ENCODE peak calls at places on chromosomes 11 and 22, in seven cellular contexts. One of them, this sample, is unnamed.

GRCh38 chr11:124898711-124899110 is 1.0 kb upstream of the ROBO4 start:
- DNase-seq in SK-N-SH: peak
- DNase-seq in HCT116: no peak
- DNase-seq in K562: no peak
- DNase-seq in GM12878: no peak
- DNase-seq in H1: no peak
- DNase-seq in HepG2: peak
- DNase-seq in this sample: no peak

GRCh38 chr11:2012440-2012839 is 14.8 kb upstream of the H19 start:
- DNase-seq in K562: no peak
- DNase-seq in H1: no peak
- DNase-seq in GM12878: no peak
- DNase-seq in HCT116: no peak
- DNase-seq in HepG2: no peak
- DNase-seq in SK-N-SH: no peak
- DNase-seq in this sample: no peak

GRCh38 chr22:37898441-37899181 is 7.5 kb upstream of the MICALL1 start:
- DNase-seq in SK-N-SH: no peak
- DNase-seq in HepG2: peak
- DNase-seq in GM12878: no peak
- DNase-seq in K562: no peak
- DNase-seq in H1: no peak
- DNase-seq in HCT116: no peak
- DNase-seq in this sample: no peak

GRCh38 chr11:117281159-117281558 is 10.0 kb upstream of the BACE1-AS start:
- DNase-seq in HepG2: no peak
- DNase-seq in GM12878: no peak
- DNase-seq in K562: no peak
- DNase-seq in SK-N-SH: no peak
- DNase-seq in H1: no peak
- DNase-seq in HCT116: peak
- DNase-seq in this sample: no peak

GRCh38 chr11:69396051-69396947 is 85.2 kb upstream of the LINC01488 start:
- DNase-seq in K562: peak
- DNase-seq in HepG2: no peak
- DNase-seq in GM12878: no peak
- DNase-seq in HCT116: no peak
- DNase-seq in H1: no peak
- DNase-seq in SK-N-SH: no peak
- DNase-seq in this sample: no peak

GRCh38 chr11:59801981-59802638 is 8.5 kb downstream of the MRPL16 start:
- DNase-seq in K562: no peak
- DNase-seq in HCT116: no peak
- DNase-seq in GM12878: no peak
- DNase-seq in H1: no peak
- DNase-seq in SK-N-SH: peak
- DNase-seq in HepG2: no peak
- DNase-seq in this sample: no peak

GRCh38 chr11:6219359-6219758 is 14.0 kb downstream of the C11orf42 start:
- DNase-seq in HepG2: no peak
- DNase-seq in SK-N-SH: no peak
- DNase-seq in GM12878: no peak
- DNase-seq in K562: no peak
- DNase-seq in H1: no peak
- DNase-seq in HCT116: no peak
- DNase-seq in this sample: no peak

GRCh38 chr11:56841210-56841810 is 92.8 kb upstream of the OR9G4 start:
- DNase-seq in H1: no peak
- DNase-seq in GM12878: peak
- DNase-seq in K562: peak
- DNase-seq in HepG2: peak
- DNase-seq in HCT116: peak
- DNase-seq in SK-N-SH: peak
- DNase-seq in this sample: peak

GRCh38 chr11:106152824-106153223 is 75.4 kb downstream of the AASDHPPT start:
- DNase-seq in K562: no peak
- DNase-seq in GM12878: no peak
- DNase-seq in SK-N-SH: no peak
- DNase-seq in HepG2: no peak
- DNase-seq in HCT116: no peak
- DNase-seq in H1: no peak
- DNase-seq in this sample: peak

GRCh38 chr22:37616205-37617083 is 7.8 kb downstream of the GGA1 start:
- DNase-seq in K562: no peak
- DNase-seq in H1: no peak
- DNase-seq in HCT116: no peak
- DNase-seq in HepG2: no peak
- DNase-seq in GM12878: no peak
- DNase-seq in SK-N-SH: no peak
- DNase-seq in this sample: no peak

GRCh38 chr22:25567305-25567704 is 2.8 kb downstream of the GRK3 start:
- DNase-seq in GM12878: no peak
- DNase-seq in HepG2: no peak
- DNase-seq in H1: no peak
- DNase-seq in SK-N-SH: peak
- DNase-seq in K562: peak
- DNase-seq in HCT116: no peak
- DNase-seq in this sample: no peak

GRCh38 chr11:133957926-133958325 is 1.2 kb upstream of the IGSF9B start:
- DNase-seq in HCT116: no peak
- DNase-seq in K562: no peak
- DNase-seq in GM12878: no peak
- DNase-seq in SK-N-SH: no peak
- DNase-seq in H1: no peak
- DNase-seq in HepG2: no peak
- DNase-seq in this sample: peak

GRCh38 chr22:38214248-38215056 is 12.7 kb downstream of the MAFF start:
- DNase-seq in HCT116: no peak
- DNase-seq in H1: peak
- DNase-seq in K562: peak
- DNase-seq in SK-N-SH: peak
- DNase-seq in HepG2: no peak
- DNase-seq in GM12878: no peak
- DNase-seq in this sample: peak

GRCh38 chr11:86519064-86519911 is 144.6 kb downstream of the CCDC81 start:
- DNase-seq in HepG2: no peak
- DNase-seq in H1: no peak
- DNase-seq in HCT116: no peak
- DNase-seq in SK-N-SH: no peak
- DNase-seq in K562: peak
- DNase-seq in GM12878: no peak
- DNase-seq in this sample: no peak

GRCh38 chr22:20245577-20246367 is 22.3 kb downstream of the RTN4R start:
- DNase-seq in K562: no peak
- DNase-seq in H1: no peak
- DNase-seq in SK-N-SH: no peak
- DNase-seq in HepG2: no peak
- DNase-seq in HCT116: no peak
- DNase-seq in GM12878: no peak
- DNase-seq in this sample: no peak

GRCh38 chr11:34570584-34570983 is 50.3 kb upstream of the EHF start:
- DNase-seq in GM12878: no peak
- DNase-seq in H1: no peak
- DNase-seq in HepG2: no peak
- DNase-seq in SK-N-SH: peak
- DNase-seq in K562: peak
- DNase-seq in HCT116: no peak
- DNase-seq in this sample: peak

GRCh38 chr11:68358416-68358815 is 46.0 kb downstream of the LRP5 start:
- DNase-seq in SK-N-SH: no peak
- DNase-seq in HepG2: no peak
- DNase-seq in HCT116: no peak
- DNase-seq in GM12878: no peak
- DNase-seq in H1: no peak
- DNase-seq in K562: no peak
- DNase-seq in this sample: no peak

GRCh38 chr22:27885977-27886842 is 32.8 kb downstream of the PITPNB start:
- DNase-seq in GM12878: no peak
- DNase-seq in HCT116: peak
- DNase-seq in K562: peak
- DNase-seq in HepG2: peak
- DNase-seq in H1: no peak
- DNase-seq in SK-N-SH: peak
- DNase-seq in this sample: peak

GRCh38 chr11:6695377-6695776 is 12.2 kb upstream of the MRPL17 start:
- DNase-seq in GM12878: no peak
- DNase-seq in K562: no peak
- DNase-seq in HepG2: no peak
- DNase-seq in HCT116: no peak
- DNase-seq in H1: no peak
- DNase-seq in SK-N-SH: no peak
- DNase-seq in this sample: no peak

GRCh38 chr11:69636512-69636866 is 4.5 kb upstream of the CCND1 start:
- DNase-seq in K562: no peak
- DNase-seq in HCT116: peak
- DNase-seq in HepG2: no peak
- DNase-seq in GM12878: no peak
- DNase-seq in SK-N-SH: no peak
- DNase-seq in H1: peak
- DNase-seq in this sample: peak

GRCh38 chr11:114250180-114250579 is 46.0 kb upstream of the NNMT start:
- DNase-seq in HepG2: no peak
- DNase-seq in SK-N-SH: peak
- DNase-seq in H1: no peak
- DNase-seq in K562: no peak
- DNase-seq in GM12878: no peak
- DNase-seq in HCT116: no peak
- DNase-seq in this sample: no peak

GRCh38 chr11:120235024-120235628 is 4.8 kb upstream of the POU2F3 start:
- DNase-seq in H1: peak
- DNase-seq in HepG2: peak
- DNase-seq in HCT116: peak
- DNase-seq in K562: peak
- DNase-seq in SK-N-SH: peak
- DNase-seq in GM12878: no peak
- DNase-seq in this sample: peak
- TF ChIP-seq JUND in H1: peak
- TF ChIP-seq JUND in HepG2: no peak
- TF ChIP-seq JUND in HCT116: no peak
- TF ChIP-seq JUND in K562: no peak
- TF ChIP-seq JUND in SK-N-SH: no peak
- TF ChIP-seq JUND in GM12878: no peak
- TF ChIP-seq JUND in this sample: no peak

GRCh38 chr11:9568854-9569587 is 4.4 kb upstream of the WEE1 start:
- DNase-seq in HepG2: peak
- DNase-seq in SK-N-SH: peak
- DNase-seq in GM12878: no peak
- DNase-seq in K562: peak
- DNase-seq in H1: no peak
- DNase-seq in HCT116: peak
- DNase-seq in this sample: peak
- TF ChIP-seq JUND in HepG2: no peak
- TF ChIP-seq JUND in SK-N-SH: no peak
- TF ChIP-seq JUND in GM12878: no peak
- TF ChIP-seq JUND in K562: peak
- TF ChIP-seq JUND in H1: no peak
- TF ChIP-seq JUND in HCT116: peak
- TF ChIP-seq JUND in this sample: peak

GRCh38 chr11:42524534-42525227 is 787.1 kb upstream of the API5 start:
- DNase-seq in HCT116: no peak
- DNase-seq in SK-N-SH: peak
- DNase-seq in GM12878: peak
- DNase-seq in K562: peak
- DNase-seq in H1: peak
- DNase-seq in HepG2: peak
- DNase-seq in this sample: peak
- TF ChIP-seq JUND in HCT116: no peak
- TF ChIP-seq JUND in SK-N-SH: no peak
- TF ChIP-seq JUND in GM12878: no peak
- TF ChIP-seq JUND in K562: no peak
- TF ChIP-seq JUND in H1: no peak
- TF ChIP-seq JUND in HepG2: no peak
- TF ChIP-seq JUND in this sample: no peak

DNA sequence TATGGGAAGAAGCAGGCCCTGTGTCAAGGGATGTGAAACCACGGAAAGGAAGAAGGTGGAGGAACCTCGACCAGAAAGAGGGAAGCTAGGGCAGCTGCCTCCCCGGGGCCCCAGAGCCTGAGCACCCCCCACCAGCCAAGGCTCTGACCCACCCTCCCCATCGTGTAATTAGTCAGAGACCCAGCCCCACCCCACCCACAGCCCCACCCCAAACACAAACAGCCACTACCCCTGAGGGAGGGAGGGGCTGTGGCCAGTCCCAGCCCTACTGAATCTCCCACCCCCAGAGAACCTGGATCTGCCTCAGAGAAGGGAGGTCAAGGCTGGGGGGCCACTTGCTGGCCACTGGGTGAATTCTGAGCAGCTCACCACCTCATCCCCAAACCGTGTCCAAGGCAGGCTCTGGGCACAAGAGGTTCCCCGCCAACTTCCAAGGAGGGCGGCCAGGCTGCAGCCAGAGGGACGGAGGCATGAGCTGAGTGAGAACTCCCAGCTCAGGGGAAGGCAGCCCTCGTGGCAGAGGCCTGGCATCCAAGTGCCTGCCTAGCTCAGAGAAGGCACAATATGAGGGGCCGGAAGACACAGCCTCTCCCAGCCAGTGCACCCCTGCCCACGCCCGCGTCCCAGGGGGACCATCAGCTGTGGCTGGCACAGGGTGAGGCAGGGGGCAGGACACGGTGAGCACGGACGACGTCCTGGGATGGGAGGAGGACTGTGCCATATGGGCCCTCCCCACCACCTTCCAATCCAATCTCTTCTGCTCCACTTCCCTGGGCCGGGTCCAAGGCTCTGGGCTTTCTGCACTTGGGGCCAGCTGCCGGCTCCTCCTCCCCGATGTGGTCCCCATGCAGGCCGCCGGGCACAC is 2.7 kb downstream of the PLXNB2 start:
- DNase-seq in HepG2: no peak
- DNase-seq in SK-N-SH: no peak
- DNase-seq in HCT116: no peak
- DNase-seq in GM12878: no peak
- DNase-seq in H1: no peak
- DNase-seq in K562: peak
- DNase-seq in this sample: no peak
- TF ChIP-seq JUND in HepG2: no peak
- TF ChIP-seq JUND in SK-N-SH: no peak
- TF ChIP-seq JUND in HCT116: no peak
- TF ChIP-seq JUND in GM12878: no peak
- TF ChIP-seq JUND in H1: no peak
- TF ChIP-seq JUND in K562: no peak
- TF ChIP-seq JUND in this sample: no peak

DNA sequence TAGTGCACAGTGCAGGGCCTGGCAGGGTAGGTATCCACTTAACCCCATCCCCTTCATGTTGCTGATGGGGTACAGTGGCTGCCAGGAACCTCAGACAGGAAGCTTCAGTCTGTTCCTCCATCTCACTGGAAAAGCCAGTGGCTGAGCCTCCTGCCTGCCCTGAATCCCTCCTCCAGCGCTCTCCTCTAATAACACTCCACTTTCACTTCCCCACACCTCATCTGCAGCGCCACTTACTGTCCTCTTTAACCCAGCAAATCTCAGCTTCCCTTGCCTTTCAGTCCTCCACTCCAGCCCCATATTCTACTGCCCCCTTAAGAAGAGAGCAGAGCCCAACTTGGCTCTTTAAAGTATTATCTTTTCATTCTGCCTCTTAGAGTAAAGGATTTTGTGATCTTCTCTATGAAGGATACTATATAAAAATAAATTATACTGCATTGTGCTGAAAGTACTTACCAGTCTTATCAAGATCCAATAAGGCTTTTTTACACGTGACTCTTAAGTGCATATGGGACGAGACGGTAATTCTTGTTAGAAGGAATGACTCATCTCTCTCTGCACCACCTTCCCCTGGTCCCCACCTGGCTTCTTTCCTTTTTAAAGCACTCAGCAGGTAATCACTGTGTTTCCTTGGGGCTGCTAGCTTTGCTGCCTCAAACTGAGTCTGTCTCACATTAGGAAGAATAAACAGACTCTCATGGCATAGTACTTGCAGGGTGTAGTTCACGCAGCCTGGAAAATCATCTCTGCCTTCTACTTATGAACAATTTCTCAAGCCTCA is 238.0 kb upstream of the NARS2 start:
- DNase-seq in HepG2: no peak
- DNase-seq in GM12878: no peak
- DNase-seq in SK-N-SH: no peak
- DNase-seq in HCT116: no peak
- DNase-seq in H1: no peak
- DNase-seq in K562: no peak
- DNase-seq in this sample: no peak
- TF ChIP-seq JUND in HepG2: no peak
- TF ChIP-seq JUND in GM12878: no peak
- TF ChIP-seq JUND in SK-N-SH: no peak
- TF ChIP-seq JUND in HCT116: no peak
- TF ChIP-seq JUND in H1: peak
- TF ChIP-seq JUND in K562: no peak
- TF ChIP-seq JUND in this sample: no peak